ENCODE peak calls at places on chromosomes 6 and 20, in five cellular contexts. One of them, this sample, is unnamed.

GRCh38 chr6:145643760-145644159 is 91.6 kb downstream of the EPM2A start:
- DNase-seq in GM23248: peak; percentile 14
- DNase-seq in IMR-90: peak; percentile 83
- DNase-seq in fibroblast of lung: peak; percentile 39
- DNase-seq in SK-N-SH: no peak
- DNase-seq in this sample: no peak

GRCh38 chr20:15196580-15197255 is 859.3 kb upstream of the FLRT3 start:
- DNase-seq in GM23248: no peak
- DNase-seq in IMR-90: no peak
- DNase-seq in SK-N-SH: no peak
- DNase-seq in fibroblast of lung: no peak
- DNase-seq in this sample: no peak

GRCh38 chr6:132107896-132108295 is 156.7 kb upstream of the CCN2 start:
- DNase-seq in SK-N-SH: no peak
- DNase-seq in IMR-90: peak; percentile 11
- DNase-seq in GM23248: no peak
- DNase-seq in fibroblast of lung: no peak
- DNase-seq in this sample: no peak

GRCh38 chr20:57867181-57867803 is 157.5 kb upstream of the PMEPA1 start:
- DNase-seq in IMR-90: no peak
- DNase-seq in fibroblast of lung: no peak
- DNase-seq in SK-N-SH: no peak
- DNase-seq in GM23248: no peak
- DNase-seq in this sample: no peak

GRCh38 chr6:87914637-87915395 is 132.8 kb upstream of the SPACA1 start:
- DNase-seq in IMR-90: peak; percentile 12
- DNase-seq in SK-N-SH: no peak
- DNase-seq in fibroblast of lung: peak; percentile 53
- DNase-seq in GM23248: peak; percentile 32
- DNase-seq in this sample: peak; percentile 39

GRCh38 chr6:169668203-169668847 is 33.5 kb downstream of the WDR27 start:
- DNase-seq in SK-N-SH: no peak
- DNase-seq in IMR-90: no peak
- DNase-seq in fibroblast of lung: no peak
- DNase-seq in GM23248: no peak
- DNase-seq in this sample: no peak

GRCh38 chr20:56808732-56809131 is 179.6 kb downstream of the TFAP2C start:
- DNase-seq in GM23248: no peak
- DNase-seq in IMR-90: no peak
- DNase-seq in SK-N-SH: no peak
- DNase-seq in fibroblast of lung: no peak
- DNase-seq in this sample: no peak

GRCh38 chr20:34581341-34582189 is 23.0 kb downstream of the MAP1LC3A start:
- DNase-seq in GM23248: peak; percentile 83
- DNase-seq in fibroblast of lung: peak; percentile 69
- DNase-seq in SK-N-SH: no peak
- DNase-seq in IMR-90: peak; percentile 70
- DNase-seq in this sample: no peak

GRCh38 chr6:164825386-164825785 is 484.0 kb downstream of the C6orf118 start:
- DNase-seq in IMR-90: no peak
- DNase-seq in SK-N-SH: no peak
- DNase-seq in GM23248: no peak
- DNase-seq in fibroblast of lung: peak; percentile 70
- DNase-seq in this sample: no peak

GRCh38 chr20:12237772-12238171 is 320.1 kb downstream of the BTBD3 start:
- DNase-seq in SK-N-SH: no peak
- DNase-seq in IMR-90: no peak
- DNase-seq in GM23248: no peak
- DNase-seq in fibroblast of lung: no peak
- DNase-seq in this sample: peak; percentile 14

DNA sequence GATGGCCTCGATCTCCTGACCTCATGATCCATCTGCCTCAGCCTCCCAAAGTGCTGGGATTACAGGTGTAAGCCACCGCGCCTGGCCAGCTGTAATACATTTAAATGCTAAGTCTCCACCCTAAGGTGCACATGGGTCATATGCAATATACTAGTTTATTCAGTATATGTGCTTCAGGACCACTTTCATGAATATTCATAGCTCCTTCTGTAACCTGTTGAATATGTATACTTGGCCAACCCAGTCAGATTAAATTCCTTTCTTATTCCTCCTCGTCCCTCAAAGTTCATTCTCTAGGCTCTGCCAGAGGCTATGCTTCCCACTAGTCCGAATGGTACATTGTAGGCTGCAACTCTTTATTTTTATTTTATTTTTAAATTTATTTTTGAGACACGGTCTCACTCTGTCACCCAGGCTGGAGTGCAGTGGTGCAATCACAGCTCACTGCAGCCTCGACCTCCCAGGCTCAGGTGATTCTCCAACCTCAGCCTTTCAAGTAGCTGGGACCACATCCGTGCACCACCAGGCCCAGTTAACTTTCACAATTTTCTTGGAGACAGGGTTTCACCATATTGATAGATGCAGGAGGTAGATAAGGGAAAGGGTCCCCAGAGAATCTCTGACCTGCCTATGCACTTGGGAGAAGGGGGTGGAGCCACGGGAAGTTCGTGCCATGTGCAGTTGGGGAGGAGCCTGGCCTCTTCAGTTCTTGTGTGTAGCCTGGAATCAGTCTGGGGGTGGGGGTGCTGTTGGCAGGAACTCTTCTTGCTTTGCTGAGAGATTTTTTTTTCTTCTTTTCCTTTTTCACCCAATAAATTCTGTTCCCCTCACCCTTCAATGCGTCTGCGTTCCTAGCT is 41.3 kb upstream of the DDR1 start:
- DNase-seq in fibroblast of lung: peak; percentile 38
- DNase-seq in IMR-90: no peak
- DNase-seq in SK-N-SH: no peak
- DNase-seq in GM23248: no peak
- DNase-seq in this sample: no peak
- H3K9ac ChIP-seq in fibroblast of lung: no peak overlapping the region
- H3K9ac ChIP-seq in IMR-90: no peak overlapping the region
- H3K9ac ChIP-seq in SK-N-SH: no peak overlapping the region
- H3K9ac ChIP-seq in GM23248: no peak overlapping the region
- H3K9ac ChIP-seq in this sample: no peak overlapping the region

DNA sequence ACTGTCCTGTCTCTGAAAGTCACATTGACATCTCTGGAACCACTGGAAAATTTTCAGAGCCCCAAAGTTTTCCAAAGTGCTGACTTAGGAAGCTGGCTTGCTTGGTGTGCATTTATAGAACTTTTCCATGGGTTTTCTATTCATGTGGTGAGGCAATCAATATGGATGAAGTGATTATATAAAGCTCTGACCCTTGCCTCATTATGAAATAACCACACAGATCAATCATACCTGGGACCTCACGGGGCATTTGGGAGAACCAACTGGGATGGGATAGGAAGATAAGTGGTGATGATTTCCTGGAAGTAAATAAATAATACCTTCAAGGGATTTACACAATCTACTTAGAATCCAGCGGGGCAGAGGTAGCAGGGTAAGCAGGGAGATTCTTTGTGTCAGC is 22.9 kb upstream of the SIM1 start:
- DNase-seq in SK-N-SH: no peak
- DNase-seq in IMR-90: no peak
- DNase-seq in fibroblast of lung: no peak
- DNase-seq in GM23248: no peak
- DNase-seq in this sample: no peak
- H3K4me2 ChIP-seq in SK-N-SH: no peak overlapping the region
- H3K4me2 ChIP-seq in IMR-90: no peak overlapping the region
- H3K4me2 ChIP-seq in fibroblast of lung: no peak overlapping the region
- H3K4me2 ChIP-seq in GM23248: no peak overlapping the region
- H3K4me2 ChIP-seq in this sample: no peak overlapping the region

GRCh38 chr20:10857362-10858070 is 183.7 kb upstream of the JAG1 start:
- DNase-seq in fibroblast of lung: peak; percentile 91
- DNase-seq in SK-N-SH: no peak
- DNase-seq in GM23248: peak; percentile 75
- DNase-seq in IMR-90: peak; percentile 60
- DNase-seq in this sample: no peak
- H2AFZ ChIP-seq in fibroblast of lung: no peak overlapping the region
- H2AFZ ChIP-seq in SK-N-SH: no peak overlapping the region
- H2AFZ ChIP-seq in GM23248: no peak overlapping the region
- H2AFZ ChIP-seq in IMR-90: peak overlapping the region; percentile 53
- H2AFZ ChIP-seq in this sample: no peak overlapping the region

DNA sequence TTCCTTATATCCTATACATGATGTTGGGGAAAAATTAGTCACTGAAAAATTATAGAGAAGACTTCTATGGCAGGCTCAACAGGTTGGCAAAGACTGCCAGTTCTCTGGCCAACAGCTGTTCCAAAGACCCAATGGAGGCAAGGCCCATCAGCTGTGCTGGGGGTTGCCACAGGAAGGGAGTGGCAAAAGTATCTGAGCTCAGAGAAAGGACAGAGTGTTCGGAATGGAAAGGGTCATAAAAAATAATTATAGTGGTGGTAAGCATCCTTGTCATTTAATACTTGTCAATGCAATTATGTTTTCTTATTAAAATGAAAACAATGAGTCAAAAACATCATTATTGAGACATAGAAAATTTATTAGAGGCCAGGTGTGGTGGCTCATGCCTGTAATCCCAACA is 36.1 kb downstream of the FASTKD5 start:
- DNase-seq in GM23248: no peak
- DNase-seq in SK-N-SH: no peak
- DNase-seq in fibroblast of lung: no peak
- DNase-seq in IMR-90: no peak
- DNase-seq in this sample: no peak
- H3K9ac ChIP-seq in GM23248: no peak overlapping the region
- H3K9ac ChIP-seq in SK-N-SH: no peak overlapping the region
- H3K9ac ChIP-seq in fibroblast of lung: no peak overlapping the region
- H3K9ac ChIP-seq in IMR-90: no peak overlapping the region
- H3K9ac ChIP-seq in this sample: no peak overlapping the region

GRCh38 chr6:41488392-41489129 is 57.6 kb upstream of the FOXP4 start:
- DNase-seq in fibroblast of lung: peak; percentile 95
- DNase-seq in GM23248: peak; percentile 39
- DNase-seq in SK-N-SH: peak; percentile 63
- DNase-seq in IMR-90: peak; percentile 92
- DNase-seq in this sample: no peak
- H3K4me2 ChIP-seq in fibroblast of lung: no peak overlapping the region
- H3K4me2 ChIP-seq in GM23248: no peak overlapping the region
- H3K4me2 ChIP-seq in SK-N-SH: peak overlapping the region; percentile 65
- H3K4me2 ChIP-seq in IMR-90: peak overlapping the region; percentile 30
- H3K4me2 ChIP-seq in this sample: no peak overlapping the region

GRCh38 chr6:27611451-27611850 is 138.5 kb upstream of the ZNF184 start:
- DNase-seq in SK-N-SH: no peak
- DNase-seq in GM23248: no peak
- DNase-seq in IMR-90: no peak
- DNase-seq in fibroblast of lung: no peak
- DNase-seq in this sample: no peak
- H2AFZ ChIP-seq in SK-N-SH: no peak overlapping the region
- H2AFZ ChIP-seq in GM23248: no peak overlapping the region
- H2AFZ ChIP-seq in IMR-90: no peak overlapping the region
- H2AFZ ChIP-seq in fibroblast of lung: no peak overlapping the region
- H2AFZ ChIP-seq in this sample: no peak overlapping the region

GRCh38 chr20:49484180-49485140 is 2.0 kb upstream of the KCNB1 start:
- DNase-seq in SK-N-SH: peak; percentile 94
- DNase-seq in GM23248: peak; percentile 90
- DNase-seq in fibroblast of lung: peak; percentile 70
- DNase-seq in IMR-90: peak; percentile 61
- DNase-seq in this sample: peak; percentile 81
- H3K9ac ChIP-seq in SK-N-SH: peak overlapping the region; percentile 31
- H3K9ac ChIP-seq in GM23248: no peak overlapping the region
- H3K9ac ChIP-seq in fibroblast of lung: no peak overlapping the region
- H3K9ac ChIP-seq in IMR-90: no peak overlapping the region
- H3K9ac ChIP-seq in this sample: no peak overlapping the region

GRCh38 chr20:5731753-5732366 is 18.3 kb upstream of the SHLD1 start:
- DNase-seq in fibroblast of lung: no peak
- DNase-seq in SK-N-SH: no peak
- DNase-seq in IMR-90: no peak
- DNase-seq in GM23248: no peak
- DNase-seq in this sample: no peak

GRCh38 chr20:5735845-5736530 is 14.2 kb upstream of the SHLD1 start:
- DNase-seq in fibroblast of lung: no peak
- DNase-seq in SK-N-SH: no peak
- DNase-seq in IMR-90: peak; percentile 49
- DNase-seq in GM23248: no peak
- DNase-seq in this sample: no peak

GRCh38 chr20:5734559-5735137 is 15.6 kb upstream of the SHLD1 start:
- DNase-seq in SK-N-SH: no peak
- DNase-seq in IMR-90: peak; percentile 45
- DNase-seq in fibroblast of lung: peak; percentile 15
- DNase-seq in GM23248: no peak
- DNase-seq in this sample: no peak

GRCh38 chr20:5741089-5741488 is 9.1 kb upstream of the SHLD1 start:
- DNase-seq in fibroblast of lung: peak; percentile 65
- DNase-seq in GM23248: peak; percentile 55
- DNase-seq in IMR-90: peak; percentile 76
- DNase-seq in SK-N-SH: no peak
- DNase-seq in this sample: no peak

DNA sequence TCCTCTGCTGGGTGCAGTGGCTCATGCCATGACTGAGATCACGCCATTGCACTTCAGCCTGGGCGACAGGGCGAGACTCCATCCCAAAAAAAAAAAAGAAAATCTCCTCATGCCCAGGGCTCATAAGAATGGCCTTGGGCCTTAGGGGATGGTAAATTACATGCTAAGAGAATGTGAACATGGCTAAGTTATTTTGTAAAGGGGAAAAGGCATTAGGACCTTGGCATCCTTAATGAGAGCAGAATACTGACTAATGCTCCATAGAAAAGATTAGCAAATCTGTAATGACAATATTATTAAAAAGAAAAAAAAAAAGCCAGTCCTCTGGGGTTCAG is 12.6 kb upstream of the SHLD1 start:
- DNase-seq in GM23248: no peak
- DNase-seq in IMR-90: no peak
- DNase-seq in SK-N-SH: no peak
- DNase-seq in fibroblast of lung: no peak
- DNase-seq in this sample: no peak
- H3K4me2 ChIP-seq in GM23248: peak overlapping the region; percentile 33
- H3K4me2 ChIP-seq in IMR-90: peak overlapping the region; percentile 1
- H3K4me2 ChIP-seq in SK-N-SH: no peak overlapping the region
- H3K4me2 ChIP-seq in fibroblast of lung: no peak overlapping the region
- H3K4me2 ChIP-seq in this sample: no peak overlapping the region

This sample was measured in MM.1S.